ENCODE peak calls at places on chromosomes 2 and 18, in four cellular contexts. M, H, G and A are unnamed samples.

GRCh38 chr2:237196866-237197618 is 111.4 kb downstream of the COPS8 start:
- DNase-seq in M (no peak), H (no peak), G (no peak), A (no peak)

GRCh38 chr18:6058941-6059340 is 163.6 kb upstream of the TMEM200C start:
- DNase-seq in M (peak), H (no peak), G (no peak), A (no peak)

GRCh38 chr2:213232649-213233437 is 51.4 kb upstream of the SPAG16 start:
- DNase-seq in M (no peak), H (no peak), G (no peak), A (no peak)

GRCh38 chr2:230694241-230694640 is 18.4 kb upstream of the CAB39 start:
- DNase-seq in M (no peak), H (no peak), G (no peak), A (no peak)

GRCh38 chr2:72278046-72278445 is 130.4 kb upstream of the CYP26B1 start:
- DNase-seq in M (no peak), H (no peak), G (no peak), A (no peak)

GRCh38 chr2:188931361-188931760 is 42.8 kb upstream of the COL3A1 start:
- DNase-seq in M (no peak), H (no peak), G (no peak), A (no peak)

GRCh38 chr2:96245609-96246390 is 20.0 kb downstream of the TMEM127 start:
- DNase-seq in M (no peak), H (peak), G (no peak), A (no peak)

GRCh38 chr2:218245214-218245613 is 15.6 kb upstream of the GPBAR1 start:
- DNase-seq in M (peak), H (no peak), G (no peak), A (no peak)

GRCh38 chr2:232988444-232988843 is 24.6 kb downstream of the NGEF start:
- DNase-seq in M (peak), H (no peak), G (no peak), A (peak)

GRCh38 chr2:101696272-101697123 is 1.0 kb upstream of the MAP4K4 start:
- DNase-seq in M (no peak), H (no peak), G (no peak), A (no peak)

GRCh38 chr2:144942516-144943256 is 422.8 kb upstream of the ZEB2 start:
- DNase-seq in M (no peak), H (peak), G (no peak), A (no peak)

GRCh38 chr2:200820573-200820972 is 8.9 kb downstream of the BZW1 start:
- DNase-seq in M (no peak), H (no peak), G (no peak), A (no peak)

GRCh38 chr2:112582314-112582746 is 2.1 kb upstream of the CHCHD5 start:
- DNase-seq in M (peak), H (peak), G (peak), A (peak)

GRCh38 chr2:125681576-125681975 is 974.4 kb upstream of the GYPC start:
- DNase-seq in M (no peak), H (no peak), G (no peak), A (no peak)

GRCh38 chr18:79402209-79402576 is 6.5 kb downstream of the NFATC1 start:
- DNase-seq in M (no peak), H (no peak), G (no peak), A (no peak)

GRCh38 chr2:8666581-8666980 is 15.3 kb upstream of the ID2 start:
- DNase-seq in M (no peak), H (no peak), G (no peak), A (no peak)

GRCh38 chr2:8661235-8661634 is 20.6 kb upstream of the ID2 start:
- DNase-seq in M (no peak), H (no peak), G (no peak), A (no peak)

GRCh38 chr2:8661736-8662135 is 20.1 kb upstream of the ID2 start:
- DNase-seq in M (no peak), H (no peak), G (no peak), A (no peak)

GRCh38 chr2:8662239-8662879 is 19.5 kb upstream of the ID2 start:
- DNase-seq in M (peak), H (no peak), G (peak), A (peak)

DNA sequence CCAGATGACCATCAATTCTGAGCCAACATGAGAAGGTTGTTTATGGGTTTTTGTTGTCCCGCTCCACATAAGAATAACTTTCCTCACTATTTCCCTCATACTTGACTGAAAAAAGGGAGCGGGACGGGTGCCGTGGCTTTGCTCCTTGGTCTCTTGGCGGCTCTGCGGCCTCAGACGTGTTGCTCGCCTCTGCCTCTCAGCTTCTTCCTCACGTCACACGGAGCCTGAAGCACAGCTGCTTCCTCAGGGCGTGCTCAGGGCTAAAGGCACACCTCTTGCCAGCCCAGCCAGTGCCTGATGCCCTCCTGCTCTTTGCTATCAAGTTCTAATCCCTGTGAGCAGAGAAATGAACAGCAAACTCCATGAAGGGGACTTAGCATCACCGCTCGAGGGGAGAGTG is 17.9 kb upstream of the ID2 start:
- DNase-seq in M (no peak), H (no peak), G (no peak), A (no peak)
- TF ChIP-seq ELF1 in M (no peak), H (no peak), G (no peak), A (no peak)

DNA sequence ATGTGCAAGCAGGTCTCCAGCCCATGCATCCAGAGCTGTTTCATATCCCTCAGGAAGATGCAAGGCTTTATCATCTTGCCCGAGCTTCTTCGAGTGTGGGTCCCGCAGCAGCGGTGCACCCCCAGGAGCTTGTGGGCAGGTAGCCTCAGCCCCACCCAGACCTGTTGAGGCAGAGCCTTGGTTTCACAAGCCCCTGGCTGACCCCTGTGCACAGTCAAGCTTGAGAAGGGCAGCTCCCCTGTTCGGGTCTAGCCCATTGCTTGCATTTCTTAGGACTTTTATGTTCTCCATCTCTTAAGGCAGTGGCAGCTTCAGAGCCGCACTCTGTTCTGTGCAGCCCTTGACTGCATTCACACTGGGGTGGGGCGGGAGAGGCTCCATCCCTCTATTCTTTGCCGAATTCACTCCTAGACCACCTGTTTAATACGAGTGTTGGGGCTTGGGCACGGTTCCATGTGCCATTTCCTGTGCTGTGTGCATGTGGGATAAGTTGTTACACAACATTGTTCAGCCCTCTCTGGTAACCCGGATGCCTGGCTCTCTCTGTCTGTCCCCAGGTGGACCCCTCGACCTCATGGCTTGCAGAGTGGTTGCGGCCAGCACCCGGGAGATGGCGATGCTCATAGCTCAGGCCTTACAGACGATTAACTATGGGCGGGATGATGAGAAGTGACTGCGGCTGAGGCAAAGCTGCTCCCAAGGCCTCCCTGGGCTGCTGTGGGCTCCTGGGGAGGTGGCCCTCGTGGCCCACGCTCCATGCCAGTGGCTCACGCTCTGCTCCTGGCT is 48.7 kb downstream of the IMPA2 start:
- DNase-seq in M (no peak), H (no peak), G (no peak), A (no peak)
- TF ChIP-seq POLR2AphosphoS5 in M (no peak), H (no peak), G (no peak), A (no peak)

DNA sequence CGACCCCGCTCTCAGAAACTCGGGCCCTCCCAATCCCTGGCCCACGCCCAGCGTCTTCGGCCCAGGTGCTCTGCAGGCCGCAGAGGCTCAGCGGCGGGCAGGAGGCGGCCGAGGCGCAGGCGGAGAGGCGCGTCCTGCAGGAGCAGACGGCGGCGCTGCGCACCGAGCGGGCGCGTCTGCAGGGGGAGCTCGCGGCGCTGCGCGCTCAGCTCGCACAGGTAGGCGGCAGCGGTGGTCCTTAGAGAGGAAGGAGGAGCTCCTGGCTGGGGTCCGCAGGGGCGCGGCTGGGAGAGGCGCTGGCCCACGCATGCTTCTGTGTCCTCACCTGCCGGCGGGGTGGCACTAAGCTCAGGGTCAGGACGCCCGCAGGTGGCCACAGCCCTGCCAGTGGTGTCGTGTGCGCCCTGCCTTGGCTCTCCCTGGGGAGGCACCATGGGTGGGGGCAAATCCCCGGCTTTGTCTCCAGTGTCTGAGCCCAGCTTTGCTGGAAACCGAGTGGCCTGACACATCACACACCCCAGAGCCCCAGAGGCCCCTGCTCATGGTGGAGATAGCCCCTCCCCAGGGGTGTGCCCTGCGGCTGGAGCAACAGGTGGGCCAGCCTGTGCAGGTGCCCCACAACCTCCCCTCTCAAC is 14.9 kb upstream of the SNED1 start:
- DNase-seq in M (no peak), H (peak), G (peak), A (peak)
- TF ChIP-seq ELF1 in M (no peak), H (no peak), G (no peak), A (no peak)

DNA sequence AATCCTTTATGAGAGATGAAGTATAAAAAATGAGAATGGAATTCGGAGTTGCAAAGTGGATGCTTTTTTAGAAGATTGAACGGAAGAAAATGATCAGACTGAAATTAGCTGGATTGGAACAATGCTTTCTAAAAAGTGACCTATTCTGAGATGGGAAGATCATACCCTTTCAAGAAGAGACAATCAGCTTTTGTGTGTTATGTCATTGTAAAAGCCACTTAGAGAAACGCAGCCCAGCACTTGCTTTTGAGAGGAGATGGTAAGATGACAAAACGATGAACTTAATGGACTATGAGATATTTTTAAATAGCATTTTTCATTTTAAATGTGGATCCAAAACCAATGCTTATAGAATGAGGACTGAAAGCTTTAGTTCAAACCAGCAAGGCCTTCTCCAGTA is 871.4 kb upstream of the KLHL29 start:
- DNase-seq in M (no peak), H (no peak), G (no peak), A (no peak)
- TF ChIP-seq POLR2AphosphoS5 in M (no peak), H (no peak), G (no peak), A (no peak)

GRCh38 chr18:35890323-35890722 is 82.2 kb upstream of the RMP24 start:
- DNase-seq in M (no peak), H (no peak), G (no peak), A (no peak)
- TF ChIP-seq ELF1 in M (no peak), H (no peak), G (no peak), A (no peak)

GRCh38 chr18:24395049-24395780 is 2.4 kb downstream of the OSBPL1A start:
- DNase-seq in M (no peak), H (no peak), G (no peak), A (no peak)

GRCh38 chr18:24397131-24397693 is 412 bp downstream of the OSBPL1A start:
- DNase-seq in M (no peak), H (no peak), G (peak), A (peak)

GRCh38 chr18:24396082-24396623 is 1.5 kb downstream of the OSBPL1A start:
- DNase-seq in M (no peak), H (no peak), G (no peak), A (no peak)

GRCh38 chr18:24398515-24398914 is 891 bp upstream of the OSBPL1A start:
- DNase-seq in M (no peak), H (no peak), G (no peak), A (peak)

GRCh38 chr18:24397694-24398365 is at the start of gene OSBPL1A:
- DNase-seq in M (peak), H (peak), G (peak), A (peak)
- TF ChIP-seq POLR2AphosphoS5 in M (no peak), H (no peak), G (peak), A (peak)

DNA sequence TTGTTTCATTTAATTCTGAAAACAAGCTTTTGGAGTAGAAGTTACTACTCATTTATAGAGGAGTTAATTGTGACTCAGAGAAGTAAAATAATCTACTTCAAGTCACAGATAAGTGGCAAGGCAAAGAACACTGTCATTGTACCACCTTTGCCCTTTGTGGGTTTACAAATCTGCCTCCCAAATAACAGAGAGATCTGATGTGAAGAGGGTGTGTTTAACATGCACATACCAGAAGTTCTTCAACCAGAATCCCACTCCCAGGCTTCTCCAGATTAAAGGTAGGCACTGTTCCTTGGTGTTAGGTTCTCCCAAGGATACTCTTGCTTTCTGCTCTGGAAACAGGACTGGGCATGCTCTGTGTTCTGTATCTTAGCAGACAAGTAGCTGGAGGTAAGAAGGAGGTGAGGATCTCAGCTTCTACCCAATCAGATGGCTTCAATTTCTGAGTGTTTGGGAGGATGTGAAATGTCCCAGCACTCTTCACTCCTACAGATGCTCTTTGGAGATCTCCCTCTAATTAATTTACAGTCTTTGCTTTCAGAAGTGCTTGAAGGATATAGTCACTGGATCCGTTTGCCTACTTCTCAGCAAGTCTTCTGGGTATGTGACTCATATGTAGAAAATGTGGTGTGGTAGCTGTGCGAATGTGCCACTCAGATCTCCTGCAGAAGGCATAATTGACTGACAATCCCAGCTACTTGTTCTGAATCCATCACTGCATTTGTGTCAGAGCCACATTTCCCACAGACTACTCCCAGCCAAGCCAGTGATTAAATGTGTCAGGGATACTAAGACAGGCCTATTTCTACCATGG is 111.1 kb downstream of the KLHL14 start:
- DNase-seq in M (no peak), H (no peak), G (no peak), A (no peak)
- TF ChIP-seq ELF1 in M (no peak), H (no peak), G (no peak), A (no peak)

DNA sequence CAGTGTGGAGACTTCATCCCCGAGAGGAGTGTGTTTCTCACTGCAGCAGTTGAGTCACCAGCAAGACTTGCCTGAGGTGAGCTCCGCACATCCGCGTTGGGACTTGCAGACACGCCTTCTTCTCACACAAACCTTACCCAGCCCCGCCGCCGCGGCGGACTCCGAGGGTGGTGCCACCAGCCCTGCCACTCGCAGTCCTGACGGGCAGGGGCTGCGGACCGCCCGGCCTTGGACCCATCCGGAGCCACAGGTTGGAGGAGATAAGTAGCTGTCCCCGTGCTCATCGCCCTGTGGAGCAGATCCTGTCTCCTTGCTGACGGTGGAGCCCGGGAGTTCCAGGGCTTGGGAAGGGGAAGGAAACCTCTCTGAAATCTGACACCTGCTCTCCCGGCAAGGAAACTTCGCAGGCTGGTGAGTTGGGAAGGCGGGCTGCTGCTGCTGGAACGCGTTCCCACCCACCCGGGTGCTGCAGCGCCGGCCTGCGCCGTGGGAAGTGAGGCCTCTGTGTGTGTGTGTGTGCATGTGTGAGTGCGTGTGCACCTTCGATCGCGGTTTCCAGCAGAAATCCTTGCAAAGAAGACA is at the start of gene RAB27B:
- DNase-seq in M (peak), H (no peak), G (peak), A (peak)
- TF ChIP-seq POLR2AphosphoS5 in M (no peak), H (no peak), G (peak), A (peak)

GRCh38 chr18:52766002-52766540 is 426.1 kb downstream of the DCC start:
- DNase-seq in M (no peak), H (no peak), G (no peak), A (no peak)
- TF ChIP-seq ELF1 in M (no peak), H (no peak), G (no peak), A (no peak)